ENCODE peak calls at places on chromosomes 3 and 15, in four cellular contexts. A is MM.1S, Y is HCT116, Q is endothelial cell of umbilical vein. O is an unnamed sample.
A peak's percentile ranks its signal among the peaks of the same experiment; 100 is the strongest.

GRCh38 chr15:75532413-75533250 is 46.5 kb downstream of the PTPN9 start:
- DNase-seq in A (peak; percentile 19), Y (peak; percentile 49), Q (peak; percentile 91), O (peak; percentile 52)

GRCh38 chr3:192246847-192247520 is 480.4 kb downstream of the FGF12 start:
- DNase-seq in A (no peak), Y (no peak), Q (no peak), O (no peak)

GRCh38 chr3:48747015-48747615 is 30.1 kb upstream of the IP6K2 start:
- DNase-seq in A (no peak), Y (no peak), Q (peak; percentile 16), O (no peak)

GRCh38 chr15:31392761-31393401 is 66.2 kb downstream of the KLF13 start:
- DNase-seq in A (no peak), Y (no peak), Q (no peak), O (peak; percentile 55)

GRCh38 chr3:105715372-105715771 is 153.4 kb downstream of the CBLB start:
- DNase-seq in A (no peak), Y (no peak), Q (peak; percentile 39), O (no peak)

GRCh38 chr3:9422712-9423424 is 25.5 kb downstream of the SETD5 start:
- DNase-seq in A (no peak), Y (peak; percentile 91), Q (peak; percentile 99), O (peak; percentile 90)

GRCh38 chr3:108406661-108407206 is 103.7 kb downstream of the MYH15 start:
- DNase-seq in A (peak; percentile 76), Y (peak; percentile 52), Q (peak; percentile 60), O (peak; percentile 66)

GRCh38 chr3:31133541-31133940 is 239.1 kb upstream of the GADL1 start:
- DNase-seq in A (no peak), Y (no peak), Q (no peak), O (no peak)

GRCh38 chr15:49055630-49056029 is 9.4 kb upstream of the SECISBP2L start:
- DNase-seq in A (no peak), Y (no peak), Q (no peak), O (no peak)

GRCh38 chr15:51731549-51732267 is 5.7 kb downstream of the LYSMD2 start:
- DNase-seq in A (peak; percentile 61), Y (no peak), Q (no peak), O (no peak)

GRCh38 chr3:63921741-63922482 is 9.7 kb upstream of the SCAANT1 start:
- DNase-seq in A (no peak), Y (no peak), Q (no peak), O (no peak)

GRCh38 chr15:38130739-38131498 is 121.7 kb upstream of the SPRED1 start:
- DNase-seq in A (peak; percentile 31), Y (no peak), Q (no peak), O (peak; percentile 74)

GRCh38 chr15:76178321-76178720 is 118.5 kb downstream of the TMEM266 start:
- DNase-seq in A (no peak), Y (no peak), Q (no peak), O (no peak)

GRCh38 chr3:45480218-45480617 is 91.8 kb downstream of the LARS2 start:
- DNase-seq in A (no peak), Y (no peak), Q (no peak), O (peak; percentile 68)

GRCh38 chr3:59980576-59980975 is 930.8 kb upstream of the CFAP20DC start:
- DNase-seq in A (no peak), Y (no peak), Q (no peak), O (no peak)

GRCh38 chr15:49154799-49155109 is 645 bp downstream of the COPS2 start:
- DNase-seq in A (no peak), Y (no peak), Q (no peak), O (no peak)

GRCh38 chr15:96329403-96329981 is 1.0 kb upstream of the NR2F2 start:
- DNase-seq in A (no peak), Y (no peak), Q (peak; percentile 82), O (no peak)

GRCh38 chr3:65597225-65597951 is 441.3 kb downstream of the MAGI1 start:
- DNase-seq in A (no peak), Y (no peak), Q (peak; percentile 12), O (peak; percentile 42)

GRCh38 chr3:45509768-45510129 is 84.8 kb upstream of the LIMD1 start:
- DNase-seq in A (no peak), Y (no peak), Q (no peak), O (no peak)

GRCh38 chr3:100047455-100048141 is 66.7 kb downstream of the FILIP1L start:
- DNase-seq in A (peak; percentile 77), Y (peak; percentile 32), Q (peak; percentile 58), O (peak; percentile 54)

GRCh38 chr15:85582719-85583089 is 202.3 kb downstream of the AKAP13 start:
- DNase-seq in A (no peak), Y (no peak), Q (peak; percentile 98), O (peak; percentile 22)

GRCh38 chr3:171704002-171704401 is 106.3 kb downstream of the PLD1 start:
- DNase-seq in A (peak; percentile 72), Y (peak; percentile 28), Q (peak; percentile 45), O (no peak)

GRCh38 chr15:68372291-68372811 is 59.6 kb downstream of the ITGA11 start:
- DNase-seq in A (no peak), Y (peak; percentile 18), Q (peak; percentile 53), O (no peak)

GRCh38 chr3:141402476-141403171 is 34.3 kb downstream of the ZBTB38 start:
- DNase-seq in A (peak; percentile 80), Y (no peak), Q (peak; percentile 76), O (peak; percentile 70)

GRCh38 chr15:38378162-38378560 is 75.8 kb upstream of the FAM98B start:
- DNase-seq in A (no peak), Y (no peak), Q (peak; percentile 85), O (no peak)

GRCh38 chr3:130546920-130547679 is 30.1 kb downstream of the COL6A6 start:
- DNase-seq in A (no peak), Y (no peak), Q (no peak), O (no peak)

GRCh38 chr3:58580826-58581327 is 3.7 kb upstream of the FAM107A start:
- DNase-seq in A (no peak), Y (no peak), Q (no peak), O (peak; percentile 23)

GRCh38 chr3:121574449-121574848 is 6.7 kb downstream of the ARGFX start:
- DNase-seq in A (no peak), Y (peak; percentile 59), Q (no peak), O (peak; percentile 64)

GRCh38 chr3:48440590-48440958 is 517 bp downstream of the TMA7 start:
- DNase-seq in A (peak; percentile 16), Y (no peak), Q (peak; percentile 55), O (peak; percentile 32)

GRCh38 chr3:188432826-188433525 is 279.0 kb downstream of the LPP start:
- DNase-seq in A (no peak), Y (no peak), Q (peak; percentile 67), O (peak; percentile 37)

GRCh38 chr3:176041812-176042211 is 1155.5 kb downstream of the TBL1XR1 start:
- DNase-seq in A (no peak), Y (no peak), Q (no peak), O (no peak)

GRCh38 chr3:52440671-52441070 is 4.2 kb downstream of the SEMA3G start:
- DNase-seq in A (no peak), Y (no peak), Q (no peak), O (peak; percentile 3)

GRCh38 chr3:187773963-187774789 is 28.9 kb upstream of the BCL6 start:
- DNase-seq in A (no peak), Y (no peak), Q (no peak), O (no peak)

GRCh38 chr3:185363662-185364203 is 797 bp downstream of the MAP3K13 start:
- DNase-seq in A (no peak), Y (no peak), Q (no peak), O (no peak)

GRCh38 chr15:68017221-68017620 is 36.9 kb upstream of the PIAS1 start:
- DNase-seq in A (no peak), Y (no peak), Q (no peak), O (peak; percentile 60)

GRCh38 chr3:28948685-28949084 is 332.2 kb upstream of the RBMS3 start:
- DNase-seq in A (no peak), Y (no peak), Q (no peak), O (no peak)

GRCh38 chr3:28950614-28951013 is 330.3 kb upstream of the RBMS3 start:
- DNase-seq in A (no peak), Y (no peak), Q (no peak), O (no peak)

GRCh38 chr3:28951773-28952556 is 328.9 kb upstream of the RBMS3 start:
- DNase-seq in A (no peak), Y (no peak), Q (no peak), O (no peak)

GRCh38 chr3:28949580-28949979 is 331.3 kb upstream of the RBMS3 start:
- DNase-seq in A (no peak), Y (no peak), Q (no peak), O (no peak)
- H3K79me2 ChIP-seq in A (no peaks in the 10 kb centered on the region), Y (no peaks in the 10 kb centered on the region), Q (no peaks in the 10 kb centered on the region), O (no peaks in the 10 kb centered on the region)

GRCh38 chr3:47288966-47289910 is 6.5 kb downstream of the KLHL18 start:
- DNase-seq in A (no peak), Y (no peak), Q (no peak), O (no peak)
- H3K4me2 ChIP-seq in A (no peak overlapping the region), Y (no peak overlapping the region), Q (no peak overlapping the region), O (no peak overlapping the region)

GRCh38 chr3:125632597-125632996 is 37.3 kb upstream of the OSBPL11 start:
- DNase-seq in A (no peak), Y (no peak), Q (no peak), O (no peak)
- H3K27me3 ChIP-seq in A (no peaks in the 10 kb centered on the region), Y (no peaks in the 10 kb centered on the region), Q (peaks cover 1% of the 10 kb centered on the region), O (no peaks in the 10 kb centered on the region)

DNA sequence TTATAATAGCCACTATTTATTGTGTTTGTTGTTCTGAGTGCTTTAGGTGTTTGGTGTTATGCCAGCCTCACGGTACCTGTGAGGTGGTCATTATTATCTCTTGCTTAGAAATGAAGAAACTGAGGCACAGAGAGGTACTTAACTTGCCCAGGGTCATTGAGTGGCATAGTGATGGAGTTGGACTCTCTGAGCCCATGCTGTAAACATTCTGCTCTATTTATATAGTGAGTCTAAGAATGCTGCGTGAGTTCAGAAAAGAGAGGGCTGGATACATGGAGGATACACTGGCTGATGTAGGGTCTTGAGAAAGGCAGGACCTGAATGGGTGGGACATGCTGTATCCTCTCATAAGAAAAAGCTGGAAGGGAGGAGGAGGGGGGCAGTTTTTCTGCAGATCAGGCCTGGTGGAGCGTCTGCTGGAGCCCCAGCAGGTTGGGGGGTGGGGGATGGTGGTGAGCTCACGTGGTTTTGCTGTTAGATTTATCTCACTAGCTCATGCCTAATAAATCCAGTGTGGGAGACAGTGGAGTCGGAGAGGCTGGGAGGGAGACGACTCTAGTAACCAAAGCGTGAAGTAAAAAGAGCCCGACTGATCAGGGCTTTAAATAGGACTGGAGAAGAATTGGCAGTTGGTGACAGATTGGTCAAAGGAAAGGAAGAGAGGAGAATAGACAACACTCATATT is 15.9 kb downstream of the MED12L start:
- DNase-seq in A (no peak), Y (no peak), Q (no peak), O (peak; percentile 8)
- H3K79me2 ChIP-seq in A (no peaks in the 10 kb centered on the region), Y (no peaks in the 10 kb centered on the region), Q (no peaks in the 10 kb centered on the region), O (no peaks in the 10 kb centered on the region)

GRCh38 chr15:34334676-34335075 is 2.9 kb downstream of the SLC12A6 start:
- DNase-seq in A (no peak), Y (no peak), Q (peak; percentile 37), O (no peak)
- H3K4me2 ChIP-seq in A (peak overlapping the region; percentile 92), Y (no peak overlapping the region), Q (peak overlapping the region; percentile 99), O (no peak overlapping the region)

GRCh38 chr15:90178468-90179435 is 22.4 kb upstream of the SEMA4B start:
- DNase-seq in A (peak; percentile 61), Y (no peak), Q (no peak), O (no peak)
- H3K27me3 ChIP-seq in A (no peaks in the 10 kb centered on the region), Y (no peaks in the 10 kb centered on the region), Q (peaks cover 2% of the 10 kb centered on the region), O (no peaks in the 10 kb centered on the region)

O was measured in hepatocyte.